ENCODE peak calls at places on chromosomes 13 and 19, in seven cellular contexts. Z, R, K, V, A, J and D are unnamed samples.

GRCh38 chr13:27922974-27923612 is 3.3 kb downstream of the PDX1 start:
- DNase-seq in Z (no peak), R (no peak), K (no peak), V (no peak), A (no peak), J (no peak), D (no peak)

GRCh38 chr19:21823224-21823623 is 12.8 kb downstream of the ZNF43 start:
- DNase-seq in Z (no peak), R (no peak), K (no peak), V (no peak), A (no peak), J (no peak), D (no peak)

GRCh38 chr19:35154535-35155406 is at the start of gene FXYD5:
- DNase-seq in Z (no peak), R (peak), K (peak), V (no peak), A (peak), J (peak), D (no peak)

GRCh38 chr19:35313614-35314013 is 15.4 kb upstream of the CD22 start:
- DNase-seq in Z (no peak), R (no peak), K (no peak), V (no peak), A (no peak), J (no peak), D (no peak)

GRCh38 chr19:50632151-50632835 is 7.4 kb downstream of the SYT3 start:
- DNase-seq in Z (no peak), R (no peak), K (no peak), V (no peak), A (no peak), J (no peak), D (no peak)

GRCh38 chr13:104171132-104171531 is 1104.9 kb upstream of the SLC10A2 start:
- DNase-seq in Z (no peak), R (no peak), K (no peak), V (no peak), A (no peak), J (no peak), D (no peak)

GRCh38 chr19:39352549-39353285 is 10.5 kb downstream of the SAMD4B start:
- DNase-seq in Z (no peak), R (no peak), K (no peak), V (no peak), A (no peak), J (no peak), D (no peak)

GRCh38 chr13:102558029-102558428 is 38.8 kb upstream of the TPP2 start:
- DNase-seq in Z (no peak), R (no peak), K (no peak), V (no peak), A (no peak), J (no peak), D (no peak)

GRCh38 chr13:32142956-32143375 is 111.4 kb downstream of the FRY start:
- DNase-seq in Z (peak), R (no peak), K (no peak), V (peak), A (peak), J (peak), D (no peak)

GRCh38 chr19:10644351-10645007 is 9.7 kb upstream of the ILF3 start:
- DNase-seq in Z (peak), R (peak), K (peak), V (peak), A (peak), J (peak), D (peak)

GRCh38 chr19:5718579-5719273 is 1.2 kb downstream of the LONP1 start:
- DNase-seq in Z (no peak), R (no peak), K (no peak), V (no peak), A (no peak), J (peak), D (no peak)

GRCh38 chr13:88670509-88670908 is 999.3 kb downstream of the SLITRK5 start:
- DNase-seq in Z (no peak), R (no peak), K (no peak), V (no peak), A (no peak), J (no peak), D (no peak)
- TF ChIP-seq CTCF in Z (no peak), R (no peak), K (no peak), V (no peak), A (no peak), J (no peak), D (no peak)

DNA sequence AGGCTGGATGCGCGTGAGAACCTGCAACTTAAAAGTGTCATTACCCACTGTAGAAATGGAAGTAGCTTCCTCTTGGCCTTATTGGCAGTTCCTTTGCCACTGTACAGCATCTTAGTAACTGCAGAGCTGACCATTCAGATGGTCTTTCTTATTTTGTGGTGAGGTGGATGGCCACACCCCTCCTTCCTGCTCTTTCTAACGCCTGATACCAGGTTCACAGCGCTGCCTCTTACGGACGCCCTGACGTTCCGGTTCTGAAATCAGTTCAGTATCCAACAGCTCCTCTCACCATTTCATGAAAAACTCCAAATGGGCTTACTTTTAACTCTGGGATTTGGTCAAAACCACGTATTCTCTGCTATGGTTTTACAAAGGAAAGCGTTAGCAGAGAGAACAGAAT is 134.6 kb downstream of the ATP11A start:
- DNase-seq in Z (no peak), R (no peak), K (no peak), V (no peak), A (no peak), J (no peak), D (no peak)
- TF ChIP-seq CTCF in Z (no peak), R (no peak), K (no peak), V (no peak), A (no peak), J (no peak), D (no peak)

DNA sequence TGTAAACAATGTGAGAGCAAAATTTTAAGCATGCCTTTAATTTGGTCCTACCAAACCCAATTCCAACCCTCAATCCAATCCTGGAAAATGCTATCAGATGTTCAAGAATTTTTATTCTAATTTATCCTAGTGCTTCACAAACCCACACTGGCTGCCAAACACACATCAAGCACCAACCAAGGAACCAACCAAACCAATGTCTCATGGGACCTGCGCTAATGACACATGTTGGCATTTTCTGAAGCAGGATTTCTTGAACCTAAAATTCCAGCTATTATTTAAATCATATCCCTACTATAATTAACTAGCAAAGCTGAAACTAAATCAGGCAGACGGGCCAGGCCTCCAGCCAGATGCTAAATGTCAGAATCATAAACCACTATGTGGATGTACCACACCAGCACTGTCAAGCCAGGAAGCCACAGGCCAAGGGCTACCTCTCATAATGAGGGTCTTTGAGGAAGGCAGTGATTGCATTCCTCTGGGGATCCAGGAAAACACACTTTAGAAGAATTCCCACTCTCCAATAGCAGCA is 5.8 kb downstream of the LATS2 start:
- DNase-seq in Z (no peak), R (no peak), K (peak), V (no peak), A (no peak), J (no peak), D (no peak)
- TF ChIP-seq CTCF in Z (no peak), R (no peak), K (no peak), V (no peak), A (no peak), J (no peak), D (no peak)

GRCh38 chr19:33590224-33590623 is 31.5 kb upstream of the CHST8 start:
- DNase-seq in Z (no peak), R (no peak), K (no peak), V (no peak), A (no peak), J (no peak), D (no peak)

GRCh38 chr19:33601583-33601982 is 20.2 kb upstream of the CHST8 start:
- DNase-seq in Z (no peak), R (no peak), K (no peak), V (no peak), A (no peak), J (no peak), D (no peak)

GRCh38 chr19:33595783-33596182 is 26.0 kb upstream of the CHST8 start:
- DNase-seq in Z (no peak), R (no peak), K (no peak), V (no peak), A (no peak), J (no peak), D (no peak)
- TF ChIP-seq CTCF in Z (no peak), R (no peak), K (no peak), V (no peak), A (no peak), J (no peak), D (no peak)

DNA sequence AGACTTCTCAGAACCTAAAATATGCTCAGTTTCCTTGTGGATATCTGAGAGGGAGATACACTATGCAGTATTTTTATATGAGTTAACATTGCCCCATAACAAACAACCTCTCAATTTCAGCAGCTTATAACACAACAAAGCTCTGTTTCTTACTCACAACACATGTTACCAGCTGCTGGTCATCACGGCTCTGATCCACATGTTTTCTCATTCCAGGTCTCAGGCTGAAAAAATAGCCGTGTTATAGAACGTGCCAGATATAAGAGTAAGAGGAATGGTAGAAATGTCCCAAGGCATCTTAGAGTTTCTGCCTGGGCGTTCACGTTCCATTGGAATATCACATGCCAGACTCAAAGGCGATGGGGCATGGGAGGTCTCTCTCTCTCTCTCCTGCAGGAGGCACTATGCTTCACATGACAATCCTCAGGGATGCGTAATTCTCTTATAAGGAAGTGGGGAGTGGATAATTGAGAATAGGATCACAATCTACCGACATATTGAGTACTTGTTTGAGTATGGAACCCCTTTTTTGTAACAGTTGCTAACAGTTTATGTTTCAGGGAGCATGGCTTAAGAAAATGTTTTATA is 246.6 kb downstream of the NHLRC3 start:
- DNase-seq in Z (no peak), R (no peak), K (no peak), V (no peak), A (peak), J (peak), D (no peak)
- TF ChIP-seq CTCF in Z (peak), R (no peak), K (no peak), V (peak), A (peak), J (no peak), D (no peak)